ENCODE peak calls at places on chromosomes 16 and 17, in six cellular contexts. One of them, this sample, is unnamed.

GRCh38 chr17:58487589-58488427 is at the start of gene HSF5:
- DNase-seq in pancreas: no peak
- DNase-seq in cardiac fibroblast: peak; percentile 16
- DNase-seq in NCI-H526 treated with DMSO at 0.1 percent for 48 hours: no peak
- DNase-seq in DND-41: no peak
- DNase-seq in tibial nerve: no peak
- DNase-seq in this sample: peak; percentile 78

GRCh38 chr16:89412811-89413210 is 77.5 kb downstream of the ANKRD11 start:
- DNase-seq in pancreas: no peak
- DNase-seq in cardiac fibroblast: no peak
- DNase-seq in NCI-H526 treated with DMSO at 0.1 percent for 48 hours: no peak
- DNase-seq in DND-41: no peak
- DNase-seq in tibial nerve: no peak
- DNase-seq in this sample: no peak

GRCh38 chr16:72787519-72788268 is 260.2 kb downstream of the ZFHX3 start:
- DNase-seq in pancreas: no peak
- DNase-seq in cardiac fibroblast: peak; percentile 89
- DNase-seq in NCI-H526 treated with DMSO at 0.1 percent for 48 hours: no peak
- DNase-seq in DND-41: peak; percentile 8
- DNase-seq in tibial nerve: peak; percentile 78
- DNase-seq in this sample: peak; percentile 76

GRCh38 chr16:28924399-28924761 is 658 bp downstream of the RABEP2 start:
- DNase-seq in pancreas: no peak
- DNase-seq in cardiac fibroblast: no peak
- DNase-seq in NCI-H526 treated with DMSO at 0.1 percent for 48 hours: no peak
- DNase-seq in DND-41: no peak
- DNase-seq in tibial nerve: no peak
- DNase-seq in this sample: no peak

GRCh38 chr17:75346906-75347305 is 57.7 kb upstream of the SLC25A19 start:
- DNase-seq in pancreas: no peak
- DNase-seq in cardiac fibroblast: peak; percentile 46
- DNase-seq in NCI-H526 treated with DMSO at 0.1 percent for 48 hours: no peak
- DNase-seq in DND-41: peak; percentile 54
- DNase-seq in tibial nerve: no peak
- DNase-seq in this sample: no peak

GRCh38 chr17:76240461-76241204 is at the start of gene RNF157:
- DNase-seq in pancreas: peak; percentile 50
- DNase-seq in cardiac fibroblast: peak; percentile 25
- DNase-seq in NCI-H526 treated with DMSO at 0.1 percent for 48 hours: no peak
- DNase-seq in DND-41: no peak
- DNase-seq in tibial nerve: no peak
- DNase-seq in this sample: peak; percentile 71

GRCh38 chr16:84631882-84632281 is 14.0 kb upstream of the COTL1 start:
- DNase-seq in pancreas: no peak
- DNase-seq in cardiac fibroblast: no peak
- DNase-seq in NCI-H526 treated with DMSO at 0.1 percent for 48 hours: no peak
- DNase-seq in DND-41: no peak
- DNase-seq in tibial nerve: no peak
- DNase-seq in this sample: no peak

GRCh38 chr16:26019885-26020284 is 328.1 kb downstream of the HS3ST4 start:
- DNase-seq in pancreas: no peak
- DNase-seq in cardiac fibroblast: no peak
- DNase-seq in NCI-H526 treated with DMSO at 0.1 percent for 48 hours: no peak
- DNase-seq in DND-41: no peak
- DNase-seq in tibial nerve: no peak
- DNase-seq in this sample: no peak

GRCh38 chr16:57039148-57039812 is 49.9 kb downstream of the NLRC5 start:
- DNase-seq in pancreas: no peak
- DNase-seq in cardiac fibroblast: peak; percentile 81
- DNase-seq in NCI-H526 treated with DMSO at 0.1 percent for 48 hours: no peak
- DNase-seq in DND-41: peak; percentile 70
- DNase-seq in tibial nerve: no peak
- DNase-seq in this sample: no peak

GRCh38 chr16:77472262-77472661 is 37.4 kb upstream of the ADAMTS18 start:
- DNase-seq in pancreas: no peak
- DNase-seq in cardiac fibroblast: no peak
- DNase-seq in NCI-H526 treated with DMSO at 0.1 percent for 48 hours: no peak
- DNase-seq in DND-41: no peak
- DNase-seq in tibial nerve: no peak
- DNase-seq in this sample: no peak

GRCh38 chr16:71210-71539 is 1.3 kb downstream of the RHBDF1 start:
- DNase-seq in pancreas: no peak
- DNase-seq in cardiac fibroblast: no peak
- DNase-seq in NCI-H526 treated with DMSO at 0.1 percent for 48 hours: no peak
- DNase-seq in DND-41: no peak
- DNase-seq in tibial nerve: no peak
- DNase-seq in this sample: no peak

GRCh38 chr16:5938607-5939006 is 841.0 kb upstream of the EEF2KMT start:
- DNase-seq in pancreas: no peak
- DNase-seq in cardiac fibroblast: no peak
- DNase-seq in NCI-H526 treated with DMSO at 0.1 percent for 48 hours: no peak
- DNase-seq in DND-41: no peak
- DNase-seq in tibial nerve: no peak
- DNase-seq in this sample: no peak

GRCh38 chr17:77473615-77474226 is 333.0 kb downstream of the SEC14L1 start:
- DNase-seq in pancreas: no peak
- DNase-seq in cardiac fibroblast: no peak
- DNase-seq in NCI-H526 treated with DMSO at 0.1 percent for 48 hours: no peak
- DNase-seq in DND-41: no peak
- DNase-seq in tibial nerve: no peak
- DNase-seq in this sample: no peak

This sample was measured in activated naive CD4-positive, alpha-beta T cell treated with anti-CD3 and anti-CD28 coated beads, Interleukin-2, amount 50 U/mL, for 16 hours.